ENCODE peak calls at places on chromosomes 2 and 18, in five cellular contexts. G, D, O, B and M are unnamed samples.

GRCh38 chr18:58076052-58076451 is 32.0 kb downstream of the NEDD4L start:
- DNase-seq in G (no peak), D (peak), B (no peak), O (no peak), M (no peak)

GRCh38 chr18:50468802-50469201 is 91.1 kb upstream of the MAPK4 start:
- DNase-seq in G (no peak), O (no peak), B (no peak), D (no peak), M (no peak)

GRCh38 chr18:75581336-75582121 is 154.0 kb upstream of the SMIM21 start:
- DNase-seq in D (no peak), O (no peak), B (no peak), G (no peak), M (no peak)

GRCh38 chr18:59885579-59886163 is 14.1 kb upstream of the PMAIP1 start:
- DNase-seq in B (no peak), G (no peak), D (peak), O (no peak), M (peak)

GRCh38 chr18:8215741-8216140 is 393.5 kb upstream of the RAB12 start:
- DNase-seq in B (no peak), D (no peak), G (no peak), O (no peak), M (no peak)

GRCh38 chr2:71069376-71069775 is 928 bp downstream of the NAGK start:
- DNase-seq in G (no peak), D (peak), O (no peak), B (no peak), M (no peak)

GRCh38 chr2:121721926-121722325 is 14.7 kb downstream of the NIFK start:
- DNase-seq in O (peak), D (peak), G (no peak), B (no peak), M (no peak)

GRCh38 chr18:7452331-7452730 is 114.8 kb upstream of the PTPRM start:
- DNase-seq in D (peak), G (peak), O (no peak), B (peak), M (no peak)

GRCh38 chr2:65435625-65436168 is 3.3 kb upstream of the SPRED2 start:
- DNase-seq in D (peak), B (peak), O (no peak), G (peak), M (peak)

GRCh38 chr18:10558243-10558966 is 32.6 kb downstream of the NAPG start:
- DNase-seq in O (no peak), D (no peak), G (no peak), B (no peak), M (no peak)

GRCh38 chr2:43110442-43110871 is 115.9 kb downstream of the ZFP36L2 start:
- DNase-seq in B (no peak), G (no peak), D (peak), O (peak), M (no peak)

GRCh38 chr2:96819101-96819875 is 3.2 kb downstream of the CNNM3 start:
- DNase-seq in O (no peak), D (no peak), B (no peak), G (peak), M (no peak)

GRCh38 chr2:222872551-222872950 is 11.7 kb downstream of the ACSL3 start:
- DNase-seq in D (no peak), O (no peak), B (no peak), G (no peak), M (no peak)

GRCh38 chr2:113700186-113700841 is 56.1 kb downstream of the SLC35F5 start:
- DNase-seq in O (no peak), G (no peak), B (peak), D (peak), M (peak)

GRCh38 chr2:96534701-96535181 is 1.8 kb upstream of the ARID5A start:
- DNase-seq in G (no peak), B (no peak), O (no peak), D (no peak), M (no peak)

GRCh38 chr2:24080721-24081120 is 3.9 kb downstream of the TP53I3 start:
- DNase-seq in G (peak), B (no peak), D (no peak), O (no peak), M (no peak)

GRCh38 chr18:59395226-59396175 is 36.4 kb upstream of the LMAN1 start:
- DNase-seq in B (no peak), D (no peak), G (no peak), O (no peak), M (no peak)

GRCh38 chr18:22604986-22605421 is 187.3 kb upstream of the CTAGE1 start:
- DNase-seq in D (no peak), B (no peak), G (no peak), O (no peak), M (no peak)